ENCODE peak calls at places on chromosome 15, in eight cellular contexts. B is omental fat pad, N is epithelial cell of esophagus, W is psoas muscle, J is fibroblast of lung, A is upper lobe of right lung, V is cardiac muscle cell, I is hepatocyte. C is an unnamed sample.

GRCh38 chr15:90869601-90870353 is 1.4 kb downstream of the FURIN start:
- DNase-seq in W (peak; percentile 84), B (no peak), A (peak; percentile 90), J (peak; percentile 95), V (peak; percentile 85), N (peak; percentile 86), I (peak; percentile 76), C (peak; percentile 60)

GRCh38 chr15:79475312-79475711 is 43.2 kb downstream of the MINAR1 start:
- DNase-seq in B (no peak), V (no peak), W (no peak), A (no peak), I (no peak), N (peak; percentile 30), J (peak; percentile 85), C (no peak)

GRCh38 chr15:64905119-64905831 is 6.4 kb upstream of the ANKDD1A start:
- DNase-seq in B (peak; percentile 67), I (peak; percentile 86), V (peak; percentile 91), A (peak; percentile 89), J (peak; percentile 68), N (peak; percentile 63), W (peak; percentile 86), C (peak; percentile 81)

GRCh38 chr15:42012241-42012640 is 8.6 kb downstream of the PLA2G4E start:
- DNase-seq in B (no peak), I (peak; percentile 77), W (peak; percentile 2), V (no peak), A (peak; percentile 84), N (peak; percentile 50), J (no peak), C (no peak)

GRCh38 chr15:77506311-77507150 is 85.8 kb downstream of the HMG20A start:
- DNase-seq in I (no peak), W (peak; percentile 75), V (no peak), A (peak; percentile 83), N (no peak), J (peak; percentile 55), B (no peak), C (no peak)

GRCh38 chr15:83653639-83654378 is at the start of gene ADAMTSL3:
- DNase-seq in N (peak; percentile 76), B (no peak), V (peak; percentile 78), J (peak; percentile 50), I (peak; percentile 77), W (peak; percentile 86), A (peak; percentile 91), C (peak; percentile 68)

GRCh38 chr15:63372018-63372705 is 9.5 kb downstream of the CA12 start:
- DNase-seq in I (peak; percentile 55), V (no peak), B (peak; percentile 54), A (no peak), J (peak; percentile 98), W (peak; percentile 69), N (peak; percentile 98), C (no peak)

GRCh38 chr15:52810346-52810745 is 20.2 kb upstream of the ONECUT1 start:
- DNase-seq in V (no peak), A (no peak), J (no peak), W (no peak), I (no peak), N (no peak), B (no peak), C (no peak)

GRCh38 chr15:25901841-25902610 is 38.9 kb upstream of the ATP10A start:
- DNase-seq in J (no peak), V (no peak), W (no peak), A (no peak), N (no peak), B (no peak), I (no peak), C (peak; percentile 12)

GRCh38 chr15:67385971-67386370 is 131.4 kb downstream of the IQCH start:
- DNase-seq in W (no peak), N (no peak), J (no peak), V (no peak), B (no peak), I (no peak), A (no peak), C (no peak)
- TF ChIP-seq CTCF in W (no peak), N (peak; percentile 12), J (peak; percentile 37), V (peak; percentile 20), B (no peak), I (peak; percentile 34), A (no peak), C (no peak)

GRCh38 chr15:47374222-47374621 is 343.1 kb upstream of the SEMA6D start:
- DNase-seq in I (no peak), J (no peak), B (no peak), W (no peak), N (peak; percentile 60), A (no peak), V (peak; percentile 32), C (no peak)
- TF ChIP-seq CTCF in I (peak; percentile 10), J (peak; percentile 57), B (no peak), W (peak; percentile 5), N (peak; percentile 70), A (peak; percentile 5), V (peak; percentile 56), C (no peak)

DNA sequence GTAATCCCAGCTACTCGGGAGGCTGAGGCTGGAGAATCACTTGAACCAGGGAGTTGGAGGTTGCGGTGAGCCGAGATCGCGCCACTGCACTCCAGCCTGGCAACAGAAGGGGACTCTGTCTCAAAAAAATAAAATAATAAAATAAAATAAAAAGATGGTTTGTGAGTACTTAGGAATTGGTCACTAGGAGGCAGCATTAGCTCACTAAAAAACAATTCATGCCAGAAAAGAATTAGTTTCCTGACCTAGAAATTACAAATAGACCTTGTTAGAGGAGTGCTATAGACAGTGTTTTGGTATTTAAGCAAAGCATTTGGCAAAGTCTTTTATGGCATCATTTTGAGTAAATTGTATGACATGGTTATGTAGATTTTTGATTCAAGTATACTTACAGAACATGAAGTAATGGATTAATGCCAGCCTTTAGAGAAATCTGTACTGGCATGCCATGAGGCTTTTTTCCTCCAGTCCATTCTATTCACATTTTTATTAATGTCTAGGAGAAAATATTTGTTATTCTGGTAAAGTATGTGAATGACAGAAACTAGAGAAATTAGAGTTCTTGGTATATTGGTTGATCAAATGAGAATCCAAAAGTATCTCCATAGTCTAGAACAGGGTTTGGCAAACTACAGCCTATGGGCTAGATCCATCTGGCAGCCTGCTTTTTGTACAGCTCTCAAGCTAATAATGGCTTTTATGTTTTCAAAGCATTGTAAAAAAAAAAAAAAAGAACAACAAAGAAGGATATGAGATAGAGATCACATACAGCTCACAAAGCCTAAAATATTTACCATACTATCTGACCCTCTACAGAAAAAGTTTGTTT is 81.6 kb downstream of the LRRC49 start:
- DNase-seq in A (no peak), B (no peak), W (no peak), V (peak; percentile 25), I (peak; percentile 44), N (peak; percentile 66), J (peak; percentile 58), C (no peak)
- TF ChIP-seq CTCF in A (peak; percentile 30), B (no peak), W (peak; percentile 20), V (peak; percentile 45), I (peak; percentile 59), N (peak; percentile 46), J (peak; percentile 51), C (peak; percentile 32)

DNA sequence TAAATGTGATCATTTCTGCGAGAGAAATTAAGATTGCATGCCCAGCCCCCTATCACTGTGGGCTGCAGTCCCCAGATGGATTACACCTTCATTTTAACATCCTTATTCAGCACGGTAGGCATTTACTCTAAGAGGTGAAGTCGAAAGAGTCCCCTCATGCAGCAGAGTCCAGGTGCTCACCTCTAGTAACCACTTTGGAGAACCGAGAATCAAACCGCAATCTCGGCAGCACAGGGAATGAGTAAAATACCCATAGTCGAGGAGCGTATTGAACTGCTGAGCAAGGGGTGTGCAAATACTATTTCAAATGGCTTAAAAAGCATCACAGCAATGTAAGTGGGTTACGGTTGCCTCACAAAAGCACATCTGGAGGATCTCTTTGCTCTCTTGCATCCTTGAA is 298.6 kb upstream of the ICE2 start:
- DNase-seq in V (no peak), A (no peak), N (no peak), J (no peak), B (no peak), I (no peak), W (no peak), C (no peak)
- TF ChIP-seq CTCF in V (no peak), A (no peak), N (no peak), J (no peak), B (no peak), I (no peak), W (no peak), C (no peak)

DNA sequence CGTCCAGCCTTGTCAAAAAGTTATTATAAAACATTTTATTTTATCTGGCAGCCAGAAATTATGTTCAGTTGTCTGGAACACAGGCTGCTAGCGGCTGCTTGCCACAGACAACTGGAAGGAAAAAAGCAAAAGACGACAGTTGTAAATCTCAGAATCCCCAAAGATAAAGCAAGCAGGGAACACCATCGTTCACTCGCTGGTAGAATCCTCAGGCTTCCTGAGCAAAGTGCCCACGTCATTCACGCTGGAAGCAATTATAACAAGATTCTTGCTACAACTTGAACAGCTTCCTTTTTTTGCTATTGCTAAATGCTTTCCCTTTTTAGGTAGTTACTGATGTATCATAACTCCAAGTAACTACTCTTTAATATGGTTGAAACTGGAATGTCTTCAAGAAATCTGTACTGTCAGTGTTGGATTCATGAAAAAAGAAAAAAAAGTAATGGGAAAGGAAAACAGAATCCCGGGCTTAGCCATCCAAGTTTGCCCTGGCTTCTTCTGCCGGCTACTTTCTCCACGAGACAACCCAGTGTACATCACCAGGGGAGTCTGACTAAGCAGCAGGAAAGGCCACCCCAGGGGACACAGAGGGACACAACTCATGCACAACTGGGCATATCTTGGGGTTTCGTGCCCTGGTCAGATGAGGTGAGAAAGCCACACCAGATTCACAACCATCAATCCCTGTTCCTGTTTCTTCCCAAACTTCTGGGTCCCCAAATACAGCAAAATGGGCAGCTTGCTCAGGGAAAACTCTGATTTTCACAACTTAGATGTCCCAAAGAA is 33.4 kb downstream of the ADAMTS17 start:
- DNase-seq in J (no peak), V (no peak), I (no peak), B (no peak), N (peak; percentile 47), W (no peak), A (no peak), C (no peak)
- TF ChIP-seq CTCF in J (no peak), V (no peak), I (no peak), B (no peak), N (no peak), W (no peak), A (no peak), C (no peak)

GRCh38 chr15:85840079-85840801 is 45.5 kb upstream of the KLHL25 start:
- DNase-seq in J (peak; percentile 53), V (peak; percentile 91), W (peak; percentile 92), A (peak; percentile 93), N (peak; percentile 75), B (peak; percentile 62), I (peak; percentile 94), C (peak; percentile 94)

GRCh38 chr15:85837881-85838280 is 43.2 kb upstream of the KLHL25 start:
- DNase-seq in B (no peak), A (no peak), N (no peak), J (no peak), I (no peak), V (no peak), W (no peak), C (no peak)

GRCh38 chr15:85838655-85839054 is 43.9 kb upstream of the KLHL25 start:
- DNase-seq in A (no peak), V (no peak), W (no peak), B (no peak), N (no peak), J (no peak), I (no peak), C (no peak)

GRCh38 chr15:85839637-85840036 is 44.9 kb upstream of the KLHL25 start:
- DNase-seq in N (no peak), I (no peak), J (no peak), V (no peak), W (no peak), B (no peak), A (no peak), C (no peak)

DNA sequence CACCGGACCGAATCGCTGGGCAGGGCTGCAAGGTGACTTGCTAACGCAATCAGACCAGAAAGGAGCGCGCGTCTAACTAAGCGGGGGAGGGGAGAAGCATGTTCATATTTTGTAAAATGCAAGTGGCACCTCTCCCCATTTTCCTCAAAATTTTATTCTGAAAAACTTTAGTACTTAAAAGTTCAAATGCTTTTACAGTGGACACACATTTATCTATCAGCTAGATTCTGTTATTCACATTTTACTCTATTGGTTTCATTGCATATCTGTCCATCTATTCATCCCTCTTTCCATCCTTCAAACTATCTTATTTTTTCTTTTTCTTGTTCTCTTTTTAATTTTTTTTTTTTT is 46.1 kb upstream of the KLHL25 start:
- DNase-seq in W (no peak), J (no peak), A (no peak), B (no peak), I (no peak), V (no peak), N (no peak), C (no peak)
- TF ChIP-seq CTCF in W (no peak), J (no peak), A (no peak), B (no peak), I (no peak), V (no peak), N (no peak), C (no peak)